ENCODE peak calls at places on chromosomes 7 and 10, in seven cellular contexts. One of them, this sample, is unnamed. For H3K27me3, the result is how much of the 10 kb centered on the place peaks cover.

GRCh38 chr7:44063547-44063893 is 1.8 kb downstream of the PGAM2 start:
- DNase-seq in tibial nerve: no peak
- DNase-seq in adrenal gland: no peak
- DNase-seq in left ventricle myocardium inferior: no peak
- DNase-seq in neural progenitor cell: peak
- DNase-seq in fibroblast of lung: no peak
- DNase-seq in SK-N-SH: no peak
- DNase-seq in this sample: no peak

GRCh38 chr7:44587843-44588711 is 6.0 kb upstream of the TMED4 start:
- DNase-seq in tibial nerve: no peak
- DNase-seq in adrenal gland: peak
- DNase-seq in left ventricle myocardium inferior: no peak
- DNase-seq in neural progenitor cell: no peak
- DNase-seq in fibroblast of lung: peak
- DNase-seq in SK-N-SH: peak
- DNase-seq in this sample: peak

GRCh38 chr10:119285495-119286267 is 78.3 kb downstream of the GRK5 start:
- DNase-seq in tibial nerve: no peak
- DNase-seq in adrenal gland: no peak
- DNase-seq in left ventricle myocardium inferior: no peak
- DNase-seq in neural progenitor cell: no peak
- DNase-seq in fibroblast of lung: no peak
- DNase-seq in SK-N-SH: no peak
- DNase-seq in this sample: no peak

GRCh38 chr10:29839826-29840515 is 205.2 kb upstream of the SVIL start:
- DNase-seq in tibial nerve: no peak
- DNase-seq in adrenal gland: no peak
- DNase-seq in left ventricle myocardium inferior: no peak
- DNase-seq in neural progenitor cell: no peak
- DNase-seq in fibroblast of lung: no peak
- DNase-seq in SK-N-SH: no peak
- DNase-seq in this sample: peak

GRCh38 chr7:7812112-7812511 is 93.7 kb upstream of the RPA3 start:
- DNase-seq in tibial nerve: no peak
- DNase-seq in adrenal gland: no peak
- DNase-seq in left ventricle myocardium inferior: no peak
- DNase-seq in neural progenitor cell: no peak
- DNase-seq in fibroblast of lung: no peak
- DNase-seq in SK-N-SH: no peak
- DNase-seq in this sample: no peak

GRCh38 chr10:101062231-101063161 is 707 bp downstream of the KAZALD1 start:
- DNase-seq in tibial nerve: no peak
- DNase-seq in adrenal gland: peak
- DNase-seq in left ventricle myocardium inferior: peak
- DNase-seq in neural progenitor cell: peak
- DNase-seq in fibroblast of lung: peak
- DNase-seq in SK-N-SH: peak
- DNase-seq in this sample: peak

GRCh38 chr10:87658383-87658795 is 1.3 kb upstream of the PAPSS2 start:
- DNase-seq in tibial nerve: no peak
- DNase-seq in adrenal gland: no peak
- DNase-seq in left ventricle myocardium inferior: no peak
- DNase-seq in neural progenitor cell: no peak
- DNase-seq in fibroblast of lung: no peak
- DNase-seq in SK-N-SH: no peak
- DNase-seq in this sample: no peak

GRCh38 chr7:13181221-13181620 is 493.8 kb downstream of the ARL4A start:
- DNase-seq in tibial nerve: no peak
- DNase-seq in adrenal gland: no peak
- DNase-seq in left ventricle myocardium inferior: no peak
- DNase-seq in neural progenitor cell: peak
- DNase-seq in fibroblast of lung: peak
- DNase-seq in SK-N-SH: no peak
- DNase-seq in this sample: no peak

GRCh38 chr10:13704969-13705368 is 118.2 kb downstream of the PRPF18 start:
- DNase-seq in tibial nerve: no peak
- DNase-seq in adrenal gland: no peak
- DNase-seq in left ventricle myocardium inferior: no peak
- DNase-seq in neural progenitor cell: no peak
- DNase-seq in fibroblast of lung: no peak
- DNase-seq in SK-N-SH: no peak
- DNase-seq in this sample: no peak

GRCh38 chr10:43138757-43139241 is 554 bp downstream of the CSGALNACT2 start:
- DNase-seq in tibial nerve: no peak
- DNase-seq in adrenal gland: no peak
- DNase-seq in left ventricle myocardium inferior: no peak
- DNase-seq in neural progenitor cell: no peak
- DNase-seq in fibroblast of lung: peak
- DNase-seq in SK-N-SH: peak
- DNase-seq in this sample: no peak

GRCh38 chr10:108561649-108562048 is 1361.7 kb downstream of the XPNPEP1 start:
- DNase-seq in tibial nerve: no peak
- DNase-seq in adrenal gland: no peak
- DNase-seq in left ventricle myocardium inferior: no peak
- DNase-seq in neural progenitor cell: no peak
- DNase-seq in fibroblast of lung: peak
- DNase-seq in SK-N-SH: no peak
- DNase-seq in this sample: no peak

GRCh38 chr10:70742537-70743429 is 42.4 kb downstream of the TBATA start:
- DNase-seq in tibial nerve: no peak
- DNase-seq in adrenal gland: no peak
- DNase-seq in left ventricle myocardium inferior: peak
- DNase-seq in neural progenitor cell: no peak
- DNase-seq in fibroblast of lung: peak
- DNase-seq in SK-N-SH: no peak
- DNase-seq in this sample: no peak
- H3K27ac ChIP-seq in tibial nerve: peak
- H3K27ac ChIP-seq in adrenal gland: peak
- H3K27ac ChIP-seq in left ventricle myocardium inferior: peak
- H3K27ac ChIP-seq in neural progenitor cell: no peak
- H3K27ac ChIP-seq in fibroblast of lung: no peak
- H3K27ac ChIP-seq in SK-N-SH: no peak
- H3K27ac ChIP-seq in this sample: no peak

GRCh38 chr10:31099664-31100063 is 68.0 kb upstream of the ZNF438 start:
- DNase-seq in tibial nerve: no peak
- DNase-seq in adrenal gland: no peak
- DNase-seq in left ventricle myocardium inferior: no peak
- DNase-seq in neural progenitor cell: no peak
- DNase-seq in fibroblast of lung: no peak
- DNase-seq in SK-N-SH: no peak
- DNase-seq in this sample: peak

GRCh38 chr10:31099101-31099500 is 67.4 kb upstream of the ZNF438 start:
- DNase-seq in tibial nerve: no peak
- DNase-seq in adrenal gland: no peak
- DNase-seq in left ventricle myocardium inferior: no peak
- DNase-seq in neural progenitor cell: no peak
- DNase-seq in fibroblast of lung: peak
- DNase-seq in SK-N-SH: no peak
- DNase-seq in this sample: no peak

GRCh38 chr10:31096161-31096560 is 64.5 kb upstream of the ZNF438 start:
- DNase-seq in tibial nerve: no peak
- DNase-seq in adrenal gland: no peak
- DNase-seq in left ventricle myocardium inferior: no peak
- DNase-seq in neural progenitor cell: no peak
- DNase-seq in fibroblast of lung: no peak
- DNase-seq in SK-N-SH: peak
- DNase-seq in this sample: no peak

GRCh38 chr10:31100176-31100575 is 68.5 kb upstream of the ZNF438 start:
- DNase-seq in tibial nerve: no peak
- DNase-seq in adrenal gland: no peak
- DNase-seq in left ventricle myocardium inferior: no peak
- DNase-seq in neural progenitor cell: no peak
- DNase-seq in fibroblast of lung: no peak
- DNase-seq in SK-N-SH: no peak
- DNase-seq in this sample: no peak

DNA sequence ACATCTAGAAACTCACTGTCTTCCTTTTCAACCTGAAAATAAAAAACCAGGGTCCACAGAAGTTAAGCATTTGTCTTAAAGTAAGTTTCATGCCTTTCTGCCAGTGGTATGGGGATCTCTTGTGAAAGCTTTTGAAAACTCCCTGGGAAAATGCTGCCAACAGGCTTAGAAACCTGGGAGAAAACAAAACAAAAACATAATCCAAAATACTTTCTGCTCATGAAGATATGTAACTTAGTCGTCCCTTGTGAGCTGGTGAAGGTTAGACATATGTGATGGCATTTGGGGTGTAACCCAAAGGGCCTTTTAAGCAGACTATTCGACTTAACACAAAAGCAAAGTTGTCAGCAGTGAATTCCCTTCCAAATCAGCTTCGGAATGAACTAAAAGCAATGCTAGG is 66.4 kb upstream of the ZNF438 start:
- DNase-seq in tibial nerve: no peak
- DNase-seq in adrenal gland: no peak
- DNase-seq in left ventricle myocardium inferior: no peak
- DNase-seq in neural progenitor cell: peak
- DNase-seq in fibroblast of lung: peak
- DNase-seq in SK-N-SH: no peak
- DNase-seq in this sample: no peak
- H3K27me3 ChIP-seq in tibial nerve: under half
- H3K27me3 ChIP-seq in adrenal gland: under half
- H3K27me3 ChIP-seq in left ventricle myocardium inferior: under half
- H3K27me3 ChIP-seq in neural progenitor cell: under half
- H3K27me3 ChIP-seq in fibroblast of lung: under half
- H3K27me3 ChIP-seq in SK-N-SH: under half
- H3K27me3 ChIP-seq in this sample: under half

GRCh38 chr7:134781171-134781570 is 1.7 kb downstream of the CALD1 start:
- DNase-seq in tibial nerve: no peak
- DNase-seq in adrenal gland: no peak
- DNase-seq in left ventricle myocardium inferior: no peak
- DNase-seq in neural progenitor cell: no peak
- DNase-seq in fibroblast of lung: no peak
- DNase-seq in SK-N-SH: no peak
- DNase-seq in this sample: no peak
- H3K4me3 ChIP-seq in tibial nerve: peak
- H3K4me3 ChIP-seq in adrenal gland: no peak
- H3K4me3 ChIP-seq in left ventricle myocardium inferior: peak
- H3K4me3 ChIP-seq in neural progenitor cell: peak
- H3K4me3 ChIP-seq in fibroblast of lung: peak
- H3K4me3 ChIP-seq in SK-N-SH: peak
- H3K4me3 ChIP-seq in this sample: peak

DNA sequence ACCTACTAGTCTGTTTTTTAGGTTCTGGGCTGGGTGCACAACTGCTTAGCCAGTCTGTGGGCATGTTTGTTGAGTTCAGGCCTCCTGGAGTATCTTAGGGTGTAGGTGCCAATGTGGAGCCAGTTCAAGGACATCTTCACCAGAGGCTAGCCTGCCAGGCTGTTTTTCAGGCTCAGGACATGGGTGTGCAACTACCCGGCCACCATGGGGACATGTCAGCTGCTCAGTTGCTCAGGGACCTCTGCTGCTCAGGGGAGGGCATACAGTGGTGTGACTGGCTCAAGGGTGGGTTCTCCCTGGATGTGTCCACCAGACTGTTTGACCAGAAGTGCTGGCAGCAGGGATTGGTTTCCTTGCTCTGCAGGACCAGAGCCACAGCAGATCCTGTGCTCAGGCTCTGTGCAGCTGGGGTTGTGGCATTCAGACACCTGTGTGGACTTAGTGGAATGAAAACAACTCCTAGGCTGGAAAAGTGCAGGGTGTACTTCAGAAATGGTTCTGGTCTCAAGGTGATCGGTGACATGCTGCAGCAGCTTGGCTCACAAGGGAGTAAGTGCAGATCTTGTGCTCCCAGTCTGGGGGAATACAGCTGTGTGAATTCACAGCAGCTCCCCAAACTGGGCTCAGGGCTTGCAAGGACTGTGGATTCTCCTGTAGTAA is 44.8 kb downstream of the PALS2 start:
- DNase-seq in tibial nerve: no peak
- DNase-seq in adrenal gland: no peak
- DNase-seq in left ventricle myocardium inferior: no peak
- DNase-seq in neural progenitor cell: no peak
- DNase-seq in fibroblast of lung: no peak
- DNase-seq in SK-N-SH: no peak
- DNase-seq in this sample: no peak
- H3K27ac ChIP-seq in tibial nerve: no peak
- H3K27ac ChIP-seq in adrenal gland: no peak
- H3K27ac ChIP-seq in left ventricle myocardium inferior: no peak
- H3K27ac ChIP-seq in neural progenitor cell: no peak
- H3K27ac ChIP-seq in fibroblast of lung: no peak
- H3K27ac ChIP-seq in SK-N-SH: no peak
- H3K27ac ChIP-seq in this sample: no peak

This sample was measured in prostate gland.